ENCODE peak calls at places on chromosomes 2 and 18, in six cellular contexts. S is H9, O is H1, E is IMR-90, P is neuronal stem cell, U is mesenchymal stem cell. B is an unnamed sample.

GRCh38 chr18:9273221-9273620 is 61.4 kb upstream of the TWSG1 start:
- DNase-seq in E (no peak), O (no peak), P (no peak), U (no peak), S (no peak), B (no peak)

GRCh38 chr2:46492301-46492700 is 12.9 kb downstream of the TMEM247 start:
- DNase-seq in O (no peak), U (no peak), E (no peak), S (no peak), P (no peak), B (no peak)

GRCh38 chr2:39664478-39664877 is 1.2 kb upstream of the TMEM178A start:
- DNase-seq in U (no peak), O (no peak), S (no peak), P (no peak), E (no peak), B (no peak)

GRCh38 chr2:126859631-126860030 is 39.1 kb upstream of the TEX51 start:
- DNase-seq in E (no peak), P (no peak), S (no peak), O (no peak), U (no peak), B (no peak)

GRCh38 chr2:104502904-104503303 is 351.0 kb upstream of the POU3F3 start:
- DNase-seq in E (no peak), U (no peak), P (no peak), S (no peak), O (no peak), B (no peak)

GRCh38 chr2:74212702-74213410 is 14.4 kb downstream of the MTHFD2 start:
- DNase-seq in S (no peak), O (no peak), P (no peak), E (no peak), U (no peak), B (no peak)

GRCh38 chr2:227890495-227891079 is 19.2 kb downstream of the DAW1 start:
- DNase-seq in O (no peak), S (no peak), E (peak), P (peak), U (peak), B (no peak)

GRCh38 chr2:149606251-149606811 is 18.8 kb upstream of the MMADHC start:
- DNase-seq in S (no peak), P (no peak), O (no peak), U (no peak), E (peak), B (peak)

GRCh38 chr2:190396264-190396663 is 11.9 kb upstream of the MFSD6 start:
- DNase-seq in O (no peak), E (no peak), S (no peak), U (no peak), P (no peak), B (no peak)

GRCh38 chr2:144529841-144530240 is 9.9 kb upstream of the ZEB2 start:
- DNase-seq in O (no peak), P (no peak), S (no peak), U (no peak), E (no peak), B (no peak)
- H2BK120ac ChIP-seq in O (no peak), P (no peak), S (no peak), U (no peak), E (no peak), B (no peak)

GRCh38 chr2:199985625-199986207 is 30.3 kb downstream of the MAIP1 start:
- DNase-seq in O (peak), P (peak), U (peak), E (peak), S (peak), B (peak)
- H4K8ac ChIP-seq in O (no peak), P (no peak), U (peak), E (peak), S (no peak), B (peak)

GRCh38 chr18:76328145-76328544 is 166.9 kb downstream of the ZNF516 start:
- DNase-seq in U (no peak), S (no peak), E (no peak), P (no peak), O (no peak), B (no peak)

DNA sequence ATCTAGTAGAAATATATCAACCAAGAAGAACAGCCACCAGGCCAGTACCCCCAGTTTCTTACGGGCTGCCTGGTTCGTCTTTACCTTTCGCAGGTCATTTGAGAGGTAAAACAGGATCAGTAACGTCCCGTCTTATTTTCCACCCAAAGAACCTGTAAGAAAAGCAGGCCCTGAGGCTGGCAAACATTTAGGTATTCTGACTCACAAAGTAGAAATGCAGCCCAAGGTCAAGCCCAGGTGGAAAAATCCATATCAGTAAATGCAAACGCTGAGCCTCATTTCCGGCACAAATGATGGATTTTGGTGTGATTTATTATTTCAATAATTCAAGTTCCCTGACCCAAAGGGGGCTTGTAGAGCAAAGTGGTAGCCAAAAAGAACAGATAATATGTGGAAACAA is 171.2 kb downstream of the ZNF516 start:
- DNase-seq in E (no peak), S (no peak), U (no peak), O (no peak), P (no peak), B (peak)
- H3K14ac ChIP-seq in E (no peak), S (no peak), U (no peak), O (no peak), P (no peak), B (no peak)

DNA sequence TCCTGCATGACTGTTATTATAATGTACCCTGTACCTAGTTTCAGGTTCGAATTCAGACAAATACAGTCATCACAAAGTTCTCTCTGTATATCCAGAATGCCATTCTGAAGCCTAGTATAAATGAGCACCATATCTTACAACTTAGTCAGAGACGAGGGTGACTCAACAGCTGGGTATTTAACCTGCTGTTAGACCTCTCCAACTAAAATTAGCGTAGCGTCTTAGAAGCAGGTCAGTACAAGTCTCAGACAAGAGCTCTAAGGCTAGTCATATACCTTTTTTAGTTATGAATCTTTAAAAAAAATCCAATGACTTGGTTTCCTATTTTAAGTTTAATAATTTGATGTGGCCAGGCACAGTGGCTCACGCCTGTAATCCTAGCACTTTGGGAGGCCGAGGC is 74.1 kb downstream of the CABYR start:
- DNase-seq in S (no peak), O (no peak), U (peak), P (no peak), E (peak), B (peak)
- H2BK120ac ChIP-seq in S (no peak), O (no peak), U (no peak), P (no peak), E (no peak), B (peak)

DNA sequence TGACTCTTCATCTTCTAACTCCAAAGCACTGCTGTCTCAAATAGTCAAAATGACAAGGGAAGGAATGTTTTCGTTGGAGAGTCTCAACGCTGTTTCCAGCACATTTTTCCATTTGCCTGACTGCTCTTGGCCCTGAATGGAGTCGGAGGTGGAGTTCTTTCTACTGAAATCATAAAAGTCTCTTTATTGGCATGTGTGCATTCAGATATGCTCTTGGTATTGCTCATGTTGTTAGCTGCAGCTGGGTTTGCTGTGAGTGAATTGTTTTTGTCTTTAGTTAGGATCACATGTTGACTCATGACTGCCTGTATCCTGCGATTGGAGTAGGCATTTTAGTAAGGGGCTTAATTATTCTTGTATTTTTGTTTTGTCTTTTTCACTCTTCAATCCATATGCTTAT is 16.8 kb downstream of the TMEM17 start:
- DNase-seq in P (no peak), E (peak), S (no peak), O (no peak), U (no peak), B (no peak)
- H4K8ac ChIP-seq in P (no peak), E (no peak), S (no peak), O (no peak), U (no peak), B (no peak)

DNA sequence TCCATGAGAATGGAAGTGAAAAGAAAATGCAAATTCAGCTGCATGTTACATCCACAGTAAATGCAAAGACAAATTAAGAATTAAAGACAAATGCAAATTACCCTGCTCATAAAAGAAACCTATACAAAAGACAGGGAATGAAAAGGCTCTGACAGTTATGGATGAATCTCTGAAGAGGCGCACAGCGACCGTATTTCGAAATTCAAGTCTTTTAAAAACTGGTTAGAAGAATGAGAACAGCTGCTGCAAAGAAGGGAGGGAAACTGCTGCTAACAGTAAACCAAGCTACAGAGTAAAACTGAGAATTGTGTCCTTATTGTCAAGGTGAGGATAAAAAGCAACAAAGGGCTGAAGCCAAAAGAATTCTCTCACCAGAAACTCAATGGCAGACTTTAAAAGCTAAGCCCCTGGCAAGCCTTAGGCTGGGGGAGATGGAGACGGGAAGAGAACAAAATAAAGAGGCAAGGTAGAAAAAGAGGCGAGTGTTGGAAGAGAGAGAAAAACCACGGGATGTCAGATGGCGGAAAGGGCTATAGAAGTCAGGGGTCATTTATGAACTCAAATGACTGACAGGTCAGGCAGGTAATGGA is 197.7 kb upstream of the ACVR2A start:
- DNase-seq in P (no peak), O (peak), S (no peak), E (no peak), U (no peak), B (no peak)
- H3K14ac ChIP-seq in P (no peak), O (no peak), S (no peak), E (no peak), U (no peak), B (no peak)

DNA sequence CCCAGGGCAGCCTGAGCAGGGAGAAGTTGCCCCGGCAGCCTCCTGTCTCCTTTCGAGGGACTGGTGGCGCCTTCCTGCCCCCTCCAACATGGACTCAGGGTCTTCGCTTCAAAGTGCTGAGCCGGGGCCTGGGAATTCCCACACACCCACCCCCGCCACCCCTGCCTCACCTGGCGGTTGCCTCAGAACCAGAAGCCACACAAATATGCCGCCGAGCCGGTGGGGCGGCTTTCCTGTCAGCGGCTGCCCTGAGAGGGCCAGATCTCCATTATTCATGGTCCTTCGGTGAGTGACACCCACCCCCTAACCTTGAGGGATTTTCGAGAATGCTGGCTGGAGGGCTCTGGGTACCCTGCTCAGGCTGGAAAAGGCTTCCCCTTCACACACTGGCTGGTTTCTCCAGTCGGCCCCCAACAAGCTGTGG is 71.7 kb downstream of the SMAD7 start:
- DNase-seq in S (peak), P (no peak), E (no peak), U (no peak), O (no peak), B (peak)
- H2BK120ac ChIP-seq in S (no peak), P (no peak), E (no peak), U (no peak), O (no peak), B (peak)

DNA sequence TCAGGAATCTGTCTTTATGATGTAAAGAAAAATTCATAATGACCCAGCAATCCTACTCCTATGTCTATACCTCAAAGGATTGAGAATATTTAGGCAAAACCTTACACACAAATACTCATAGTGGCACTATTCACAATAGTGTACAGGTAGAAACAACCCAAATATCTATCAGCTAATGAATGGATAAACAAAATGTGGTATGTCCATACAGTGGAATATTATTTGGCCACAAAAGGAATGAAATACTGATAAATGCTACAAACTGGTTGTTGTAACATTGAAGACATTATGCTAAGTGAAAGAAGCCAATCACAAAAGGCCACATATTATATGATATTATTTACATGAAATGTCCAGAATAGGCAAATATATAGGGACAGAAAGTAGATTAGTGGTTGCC is 24.7 kb downstream of the PDK1 start:
- DNase-seq in O (no peak), P (no peak), E (no peak), U (no peak), S (no peak), B (no peak)
- H4K8ac ChIP-seq in O (no peak), P (no peak), E (no peak), U (no peak), S (no peak), B (no peak)

DNA sequence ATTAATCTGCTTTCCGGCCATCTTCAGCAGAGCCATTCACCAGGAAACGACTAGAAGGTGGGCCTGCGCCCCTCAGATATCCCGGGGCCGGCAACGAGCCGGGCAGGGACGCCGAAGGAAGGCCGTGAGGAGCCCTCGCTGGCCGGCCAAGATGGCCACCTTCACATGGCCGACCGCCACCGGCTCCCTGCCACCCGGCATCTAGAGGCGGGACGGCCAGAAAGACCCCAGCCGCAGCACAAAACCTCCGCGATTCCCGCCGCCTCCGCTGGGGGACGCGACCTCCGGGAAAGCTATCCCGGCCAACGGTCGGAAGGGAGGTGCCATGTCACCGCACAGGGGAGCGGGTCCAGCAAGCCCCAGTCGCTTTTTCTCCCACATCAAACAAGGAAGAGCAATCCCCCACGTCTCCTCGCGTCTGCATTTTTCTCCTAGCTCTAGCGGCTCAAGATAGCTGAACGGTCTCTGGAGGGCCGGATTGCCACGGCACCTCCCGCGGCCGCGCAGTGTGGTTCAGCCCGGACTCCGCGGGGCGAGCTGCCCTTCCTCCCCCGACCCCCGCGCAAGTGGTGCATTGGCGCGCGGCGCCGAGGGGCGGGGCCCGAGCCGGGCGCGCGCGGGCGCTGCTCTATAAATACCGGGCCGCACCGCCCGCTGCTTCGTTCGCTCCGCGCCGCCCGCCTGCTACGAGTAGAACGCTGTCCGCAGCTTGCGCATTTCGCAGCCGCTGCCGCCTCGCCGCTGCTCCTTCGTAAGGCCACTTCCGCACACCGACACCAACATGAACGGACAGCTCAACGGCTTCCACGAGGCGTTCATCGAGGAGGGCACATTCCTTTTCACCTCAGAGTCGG is at the start of gene MAT2A:
- DNase-seq in U (peak), O (peak), S (peak), E (peak), P (peak), B (peak)
- H3K14ac ChIP-seq in U (no peak), O (no peak), S (peak), E (peak), P (peak), B (peak)

GRCh38 chr2:43311276-43311675 is 84.9 kb upstream of the ZFP36L2 start:
- DNase-seq in E (peak), P (no peak), O (no peak), U (no peak), S (no peak), B (no peak)

GRCh38 chr2:43315482-43315881 is 89.1 kb upstream of the ZFP36L2 start:
- DNase-seq in U (no peak), E (no peak), S (no peak), O (no peak), P (no peak), B (no peak)

GRCh38 chr2:43312751-43313641 is 86.6 kb upstream of the ZFP36L2 start:
- DNase-seq in O (no peak), P (no peak), S (no peak), U (peak), E (peak), B (no peak)

GRCh38 chr2:43314299-43314927 is 88.0 kb upstream of the ZFP36L2 start:
- DNase-seq in U (no peak), S (no peak), E (no peak), P (no peak), O (no peak), B (no peak)

GRCh38 chr2:43313642-43314017 is 87.2 kb upstream of the ZFP36L2 start:
- DNase-seq in O (no peak), E (no peak), P (no peak), S (no peak), U (no peak), B (no peak)
- H2BK120ac ChIP-seq in O (no peak), E (peak), P (no peak), S (no peak), U (peak), B (peak)